ENCODE peak calls at places on chromosomes 16 and 17, in eight cellular contexts. N is endodermal cell; Z is CD4-positive, CD25-positive, alpha-beta regulatory T cell; T is Peyer's patch; W is dorsolateral prefrontal cortex; U is LNCaP clone FGC; Y is Karpas-422; F is fibroblast of mammary gland. C is an unnamed sample.

GRCh38 chr17:73203135-73203787 is 10.4 kb downstream of the COG1 start:
- DNase-seq in N (no peak), Z (peak; percentile 49), T (no peak), W (no peak), U (peak; percentile 96), Y (no peak), F (no peak), C (no peak)

GRCh38 chr16:89873109-89873821 is at the start of gene TCF25:
- DNase-seq in N (peak; percentile 96), Z (peak; percentile 91), T (peak; percentile 71), W (peak; percentile 60), U (peak; percentile 44), Y (peak; percentile 97), F (peak; percentile 77), C (peak; percentile 21)

GRCh38 chr17:75031972-75032895 is 14.5 kb downstream of the ATP5PD start:
- DNase-seq in N (peak; percentile 73), Z (peak; percentile 62), T (peak; percentile 78), W (peak; percentile 68), U (no peak), Y (peak; percentile 63), F (peak; percentile 92), C (no peak)

GRCh38 chr17:76240461-76241204 is at the start of gene RNF157:
- DNase-seq in N (peak; percentile 93), Z (peak; percentile 70), T (peak; percentile 49), W (peak; percentile 56), U (no peak), Y (no peak), F (peak; percentile 48), C (no peak)

GRCh38 chr16:89176717-89177116 is 5.2 kb downstream of the CDH15 start:
- DNase-seq in N (no peak), Z (no peak), T (no peak), W (no peak), U (no peak), Y (no peak), F (no peak), C (no peak)

GRCh38 chr16:78669994-78670393 is 570.5 kb downstream of the WWOX start:
- DNase-seq in N (no peak), Z (no peak), T (no peak), W (no peak), U (no peak), Y (peak; percentile 16), F (peak; percentile 74), C (no peak)

GRCh38 chr17:66469890-66470289 is 167.5 kb downstream of the PRKCA start:
- DNase-seq in N (no peak), Z (no peak), T (no peak), W (no peak), U (no peak), Y (no peak), F (no peak), C (no peak)

GRCh38 chr16:3020604-3021448 is 658 bp downstream of the TNFRSF12A start:
- DNase-seq in N (peak; percentile 98), Z (no peak), T (peak; percentile 31), W (peak; percentile 40), U (no peak), Y (peak; percentile 71), F (peak; percentile 82), C (peak; percentile 68)

GRCh38 chr17:41535764-41536481 is 7.8 kb upstream of the KRT19 start:
- DNase-seq in N (peak; percentile 95), Z (no peak), T (no peak), W (no peak), U (peak; percentile 52), Y (no peak), F (no peak), C (no peak)

DNA sequence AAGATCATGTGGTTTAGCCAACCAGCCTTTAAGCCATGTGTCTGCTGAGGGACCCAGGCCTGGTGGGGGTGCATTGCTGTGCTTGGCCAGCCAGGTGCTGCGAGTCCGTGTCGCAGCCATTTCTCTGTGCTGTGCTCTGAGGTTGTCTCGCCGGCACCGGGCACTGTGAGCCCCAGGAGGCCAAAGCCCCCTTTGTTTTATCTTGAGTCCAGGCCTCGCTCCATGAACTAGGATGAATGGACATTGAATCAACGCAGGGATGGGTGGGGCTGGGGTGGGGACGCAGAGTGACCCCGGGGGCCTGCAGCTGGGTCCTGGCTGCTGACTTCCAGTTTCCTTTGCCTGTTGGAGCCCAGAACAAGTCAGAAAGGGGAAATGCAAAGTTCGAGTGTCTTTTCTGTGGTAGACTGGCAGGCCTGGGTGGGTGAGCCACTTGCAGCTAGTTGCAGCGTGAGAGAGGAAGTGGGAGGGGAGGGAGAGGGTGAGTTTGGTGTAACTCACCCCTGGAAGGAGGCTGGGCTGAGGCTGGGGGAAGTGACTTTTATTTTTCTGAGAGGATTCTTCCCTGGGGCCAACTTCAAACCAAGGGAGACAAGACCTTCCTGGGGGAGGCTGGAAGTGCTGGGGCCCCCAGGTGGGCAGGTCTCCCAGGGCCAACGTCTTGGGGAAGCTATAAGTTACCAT is 324.7 kb downstream of the SEC14L1 start:
- DNase-seq in N (peak; percentile 83), Z (peak; percentile 94), T (peak; percentile 93), W (no peak), U (no peak), Y (peak; percentile 95), F (peak; percentile 65), C (no peak)
- H3K4me3 ChIP-seq in N (no peak overlapping the region), Z (peak overlapping the region; percentile 49), T (no peak overlapping the region), W (no peak overlapping the region), U (no peak overlapping the region), Y (peak overlapping the region; percentile 38), F (no peak overlapping the region), C (no peak overlapping the region)

GRCh38 chr17:39667262-39668140 is 752 bp upstream of the PNMT start:
- DNase-seq in N (peak; percentile 79), Z (no peak), T (no peak), W (no peak), U (no peak), Y (peak; percentile 55), F (no peak), C (no peak)
- H3K4me3 ChIP-seq in N (no peak overlapping the region), Z (no peak overlapping the region), T (peak overlapping the region; percentile 37), W (peak overlapping the region; percentile 47), U (no peak overlapping the region), Y (peak overlapping the region; percentile 66), F (no peak overlapping the region), C (no peak overlapping the region)

GRCh38 chr17:13395346-13395745 is 206.4 kb downstream of the HS3ST3A1 start:
- DNase-seq in N (no peak), Z (no peak), T (no peak), W (no peak), U (no peak), Y (no peak), F (peak; percentile 71), C (peak; percentile 61)
- H3K4me3 ChIP-seq in N (no peak overlapping the region), Z (no peak overlapping the region), T (no peak overlapping the region), W (no peak overlapping the region), U (no peak overlapping the region), Y (no peak overlapping the region), F (no peak overlapping the region), C (no peak overlapping the region)

DNA sequence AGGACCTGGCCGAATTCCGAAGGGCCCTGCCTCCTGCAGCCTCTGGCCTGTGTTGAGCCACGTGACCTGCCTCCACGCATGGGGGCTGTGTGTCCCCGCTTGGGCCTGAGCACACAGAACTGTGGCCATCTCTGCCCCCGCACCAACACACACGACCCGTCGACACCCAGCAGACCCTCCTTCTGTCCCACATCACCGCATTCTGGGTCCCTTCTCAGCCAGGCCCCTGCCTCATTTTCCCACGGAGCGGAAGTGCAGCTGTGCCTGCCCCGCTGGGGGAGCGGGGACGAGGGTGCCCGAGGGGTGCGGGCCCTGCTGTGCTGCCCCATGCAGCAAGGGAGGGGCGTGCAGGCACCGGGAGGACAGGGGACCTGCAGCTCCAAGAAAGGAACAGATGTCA is 18.4 kb downstream of the NDUFAF8 start:
- DNase-seq in N (no peak), Z (no peak), T (no peak), W (no peak), U (no peak), Y (no peak), F (no peak), C (no peak)
- H3K4me3 ChIP-seq in N (no peak overlapping the region), Z (no peak overlapping the region), T (no peak overlapping the region), W (no peak overlapping the region), U (no peak overlapping the region), Y (no peak overlapping the region), F (no peak overlapping the region), C (no peak overlapping the region)

GRCh38 chr17:40479754-40480480 is 21.5 kb downstream of the TNS4 start:
- DNase-seq in N (no peak), Z (no peak), T (no peak), W (no peak), U (no peak), Y (no peak), F (no peak), C (no peak)
- H3K4me3 ChIP-seq in N (no peak overlapping the region), Z (peak overlapping the region; percentile 15), T (no peak overlapping the region), W (no peak overlapping the region), U (no peak overlapping the region), Y (no peak overlapping the region), F (no peak overlapping the region), C (no peak overlapping the region)

DNA sequence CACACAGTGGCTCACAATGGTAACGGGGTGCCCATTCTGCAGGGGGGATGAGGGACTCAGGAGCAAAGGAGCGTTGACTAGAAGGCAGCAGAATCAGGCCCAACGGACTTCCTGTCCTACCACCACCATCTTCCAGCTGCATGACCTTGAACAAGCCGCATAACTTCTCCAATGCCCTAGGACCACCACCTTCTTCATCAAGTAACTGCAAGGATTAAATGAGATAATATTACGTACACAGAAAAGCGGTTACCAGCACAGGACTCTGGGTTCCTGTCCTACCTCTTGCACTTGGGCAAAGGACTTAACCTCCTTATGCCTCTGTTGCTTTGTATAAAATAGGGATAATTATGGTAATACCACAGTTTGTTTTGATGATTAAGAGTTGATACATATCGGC is 4.7 kb downstream of the ASPHD1 start:
- DNase-seq in N (no peak), Z (no peak), T (no peak), W (no peak), U (no peak), Y (no peak), F (no peak), C (no peak)
- H3K4me3 ChIP-seq in N (no peak overlapping the region), Z (no peak overlapping the region), T (no peak overlapping the region), W (no peak overlapping the region), U (no peak overlapping the region), Y (no peak overlapping the region), F (no peak overlapping the region), C (no peak overlapping the region)

GRCh38 chr17:34596897-34597296 is 17.5 kb downstream of the TMEM132E start:
- DNase-seq in N (peak; percentile 56), Z (no peak), T (no peak), W (no peak), U (no peak), Y (no peak), F (no peak), C (no peak)
- H3K4me3 ChIP-seq in N (no peak overlapping the region), Z (no peak overlapping the region), T (no peak overlapping the region), W (no peak overlapping the region), U (no peak overlapping the region), Y (no peak overlapping the region), F (no peak overlapping the region), C (no peak overlapping the region)

GRCh38 chr17:30449480-30449879 is 27.7 kb upstream of the GOSR1 start:
- DNase-seq in N (no peak), Z (no peak), T (no peak), W (no peak), U (no peak), Y (no peak), F (peak; percentile 6), C (no peak)

DNA sequence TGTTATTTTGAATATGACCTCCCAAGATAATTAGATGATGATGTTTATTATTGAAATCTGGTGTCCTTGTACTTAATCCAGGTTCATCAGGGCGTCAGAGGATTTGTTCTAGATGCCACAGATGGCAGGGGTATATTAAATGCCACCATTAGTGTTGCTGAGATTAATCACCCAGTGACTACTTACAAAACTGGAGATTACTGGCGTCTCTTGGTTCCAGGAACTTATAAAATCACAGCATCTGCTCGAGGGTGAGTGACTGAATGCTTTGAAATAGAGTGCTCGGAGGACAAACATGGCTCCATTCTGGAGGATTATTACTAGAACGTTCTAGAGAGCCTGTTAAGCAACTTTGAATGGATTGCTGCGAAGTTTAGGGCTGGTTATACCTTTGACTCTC is 33.5 kb upstream of the GOSR1 start:
- DNase-seq in N (no peak), Z (no peak), T (no peak), W (no peak), U (no peak), Y (no peak), F (no peak), C (no peak)
- H3K4me3 ChIP-seq in N (no peak overlapping the region), Z (no peak overlapping the region), T (no peak overlapping the region), W (no peak overlapping the region), U (no peak overlapping the region), Y (no peak overlapping the region), F (no peak overlapping the region), C (no peak overlapping the region)

C was measured in AG09309.